ENCODE peak calls at places on chromosomes 13 and 19, in five cellular contexts. One of them, this sample, is unnamed.

GRCh38 chr19:1406818-1407661 is at the start of gene DAZAP1:
- DNase-seq in H9: peak; percentile 98
- DNase-seq in body of pancreas: peak; percentile 99
- DNase-seq in psoas muscle: peak; percentile 100
- DNase-seq in adrenal gland: peak; percentile 99
- DNase-seq in this sample: peak; percentile 99

GRCh38 chr13:59337070-59337469 is 826.7 kb downstream of the DIAPH3 start:
- DNase-seq in H9: no peak
- DNase-seq in body of pancreas: no peak
- DNase-seq in psoas muscle: no peak
- DNase-seq in adrenal gland: no peak
- DNase-seq in this sample: no peak

GRCh38 chr19:4523306-4524110 is 5.2 kb upstream of the PLIN4 start:
- DNase-seq in H9: peak; percentile 69
- DNase-seq in body of pancreas: peak; percentile 41
- DNase-seq in psoas muscle: peak; percentile 71
- DNase-seq in adrenal gland: no peak
- DNase-seq in this sample: peak; percentile 64

GRCh38 chr19:38920529-38921419 is 8.8 kb upstream of the CCER2 start:
- DNase-seq in H9: no peak
- DNase-seq in body of pancreas: no peak
- DNase-seq in psoas muscle: no peak
- DNase-seq in adrenal gland: no peak
- DNase-seq in this sample: no peak

GRCh38 chr19:17214531-17215124 is 529 bp upstream of the USE1 start:
- DNase-seq in H9: no peak
- DNase-seq in body of pancreas: no peak
- DNase-seq in psoas muscle: no peak
- DNase-seq in adrenal gland: no peak
- DNase-seq in this sample: no peak

GRCh38 chr13:26614721-26615120 is 57.2 kb downstream of the WASF3 start:
- DNase-seq in H9: no peak
- DNase-seq in body of pancreas: no peak
- DNase-seq in psoas muscle: no peak
- DNase-seq in adrenal gland: no peak
- DNase-seq in this sample: no peak

GRCh38 chr19:10431943-10432735 is 11.8 kb downstream of the PDE4A start:
- DNase-seq in H9: peak; percentile 69
- DNase-seq in body of pancreas: peak; percentile 64
- DNase-seq in psoas muscle: peak; percentile 78
- DNase-seq in adrenal gland: peak; percentile 71
- DNase-seq in this sample: peak; percentile 86

GRCh38 chr19:38736036-38736412 is 8.2 kb downstream of the CAPN12 start:
- DNase-seq in H9: peak; percentile 68
- DNase-seq in body of pancreas: peak; percentile 70
- DNase-seq in psoas muscle: no peak
- DNase-seq in adrenal gland: peak; percentile 73
- DNase-seq in this sample: peak; percentile 72

GRCh38 chr13:100636004-100636403 is 38.6 kb downstream of the TMTC4 start:
- DNase-seq in H9: no peak
- DNase-seq in body of pancreas: no peak
- DNase-seq in psoas muscle: no peak
- DNase-seq in adrenal gland: no peak
- DNase-seq in this sample: no peak

GRCh38 chr19:29042450-29042849 is 170.5 kb downstream of the UQCRFS1 start:
- DNase-seq in H9: no peak
- DNase-seq in body of pancreas: no peak
- DNase-seq in psoas muscle: no peak
- DNase-seq in adrenal gland: no peak
- DNase-seq in this sample: no peak

GRCh38 chr19:39196860-39197562 is at the start of gene NCCRP1:
- DNase-seq in H9: peak; percentile 71
- DNase-seq in body of pancreas: peak; percentile 47
- DNase-seq in psoas muscle: no peak
- DNase-seq in adrenal gland: no peak
- DNase-seq in this sample: no peak

GRCh38 chr19:40786060-40787037 is 8.3 kb downstream of the RAB4B start:
- DNase-seq in H9: no peak
- DNase-seq in body of pancreas: no peak
- DNase-seq in psoas muscle: no peak
- DNase-seq in adrenal gland: no peak
- DNase-seq in this sample: no peak

GRCh38 chr13:67366533-67366932 is 136.4 kb upstream of the PCDH9 start:
- DNase-seq in H9: no peak
- DNase-seq in body of pancreas: no peak
- DNase-seq in psoas muscle: no peak
- DNase-seq in adrenal gland: no peak
- DNase-seq in this sample: no peak

GRCh38 chr13:30323524-30323923 is 16.2 kb upstream of the KATNAL1 start:
- DNase-seq in H9: no peak
- DNase-seq in body of pancreas: no peak
- DNase-seq in psoas muscle: no peak
- DNase-seq in adrenal gland: no peak
- DNase-seq in this sample: no peak

GRCh38 chr13:48775285-48775684 is 121.6 kb downstream of the CYSLTR2 start:
- DNase-seq in H9: no peak
- DNase-seq in body of pancreas: no peak
- DNase-seq in psoas muscle: no peak
- DNase-seq in adrenal gland: no peak
- DNase-seq in this sample: no peak

GRCh38 chr19:57583521-57584416 is at the start of gene ZIK1:
- DNase-seq in H9: peak; percentile 97
- DNase-seq in body of pancreas: peak; percentile 78
- DNase-seq in psoas muscle: peak; percentile 86
- DNase-seq in adrenal gland: peak; percentile 89
- DNase-seq in this sample: peak; percentile 77

GRCh38 chr13:93881418-93881817 is 598.1 kb downstream of the DCT start:
- DNase-seq in H9: no peak
- DNase-seq in body of pancreas: no peak
- DNase-seq in psoas muscle: no peak
- DNase-seq in adrenal gland: no peak
- DNase-seq in this sample: no peak

GRCh38 chr19:12137541-12137940 is 2.6 kb downstream of the ZNF20 start:
- DNase-seq in H9: peak; percentile 33
- DNase-seq in body of pancreas: no peak
- DNase-seq in psoas muscle: no peak
- DNase-seq in adrenal gland: no peak
- DNase-seq in this sample: no peak

GRCh38 chr13:23870356-23871146 is 18.6 kb downstream of the MIPEP start:
- DNase-seq in H9: no peak
- DNase-seq in body of pancreas: no peak
- DNase-seq in psoas muscle: no peak
- DNase-seq in adrenal gland: no peak
- DNase-seq in this sample: no peak

GRCh38 chr19:4744451-4745170 is 21.0 kb upstream of the DPP9 start:
- DNase-seq in H9: no peak
- DNase-seq in body of pancreas: peak; percentile 34
- DNase-seq in psoas muscle: no peak
- DNase-seq in adrenal gland: peak; percentile 79
- DNase-seq in this sample: no peak

GRCh38 chr13:99694251-99694650 is 193.0 kb downstream of the TM9SF2 start:
- DNase-seq in H9: no peak
- DNase-seq in body of pancreas: no peak
- DNase-seq in psoas muscle: no peak
- DNase-seq in adrenal gland: no peak
- DNase-seq in this sample: no peak

GRCh38 chr19:36136975-36137686 is 2.7 kb upstream of the CAPNS1 start:
- DNase-seq in H9: no peak
- DNase-seq in body of pancreas: peak; percentile 93
- DNase-seq in psoas muscle: peak; percentile 53
- DNase-seq in adrenal gland: peak; percentile 84
- DNase-seq in this sample: no peak

GRCh38 chr13:40375522-40376171 is 290.8 kb downstream of the FOXO1 start:
- DNase-seq in H9: no peak
- DNase-seq in body of pancreas: no peak
- DNase-seq in psoas muscle: peak; percentile 38
- DNase-seq in adrenal gland: no peak
- DNase-seq in this sample: no peak

DNA sequence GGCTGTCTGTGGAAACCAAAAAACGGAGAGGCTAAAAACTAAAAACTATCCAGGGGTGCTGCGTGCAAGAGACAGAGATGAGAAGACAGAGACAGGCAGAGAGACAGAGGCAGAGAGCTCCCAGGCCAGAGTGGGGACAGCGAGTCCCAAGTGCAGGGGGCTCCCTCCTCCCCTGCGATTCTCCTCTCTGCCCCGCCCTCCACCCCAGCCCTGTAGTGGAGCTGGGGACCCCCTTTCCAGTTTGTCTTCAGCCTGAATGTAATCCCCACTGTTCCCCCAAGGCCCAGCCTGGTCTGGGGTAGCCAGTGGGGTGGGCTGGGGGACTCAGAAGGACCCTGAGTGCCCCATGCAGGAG is 2.0 kb downstream of the NFIC start:
- DNase-seq in H9: no peak
- DNase-seq in body of pancreas: peak; percentile 21
- DNase-seq in psoas muscle: no peak
- DNase-seq in adrenal gland: no peak
- DNase-seq in this sample: no peak
- H3K4me1 ChIP-seq in H9: no peaks in the 10 kb centered on the region
- H3K4me1 ChIP-seq in body of pancreas: peaks cover 78% of the 10 kb centered on the region
- H3K4me1 ChIP-seq in psoas muscle: peaks cover 41% of the 10 kb centered on the region
- H3K4me1 ChIP-seq in adrenal gland: peaks cover 60% of the 10 kb centered on the region
- H3K4me1 ChIP-seq in this sample: peaks cover 5% of the 10 kb centered on the region

GRCh38 chr13:37486171-37486661 is 112.4 kb downstream of the POSTN start:
- DNase-seq in H9: no peak
- DNase-seq in body of pancreas: no peak
- DNase-seq in psoas muscle: no peak
- DNase-seq in adrenal gland: no peak
- DNase-seq in this sample: no peak

GRCh38 chr13:37490176-37490575 is 108.4 kb downstream of the POSTN start:
- DNase-seq in H9: no peak
- DNase-seq in body of pancreas: no peak
- DNase-seq in psoas muscle: no peak
- DNase-seq in adrenal gland: no peak
- DNase-seq in this sample: no peak

GRCh38 chr13:37491661-37492060 is 106.9 kb downstream of the POSTN start:
- DNase-seq in H9: no peak
- DNase-seq in body of pancreas: no peak
- DNase-seq in psoas muscle: no peak
- DNase-seq in adrenal gland: no peak
- DNase-seq in this sample: no peak

GRCh38 chr13:37485766-37486165 is 112.8 kb downstream of the POSTN start:
- DNase-seq in H9: no peak
- DNase-seq in body of pancreas: no peak
- DNase-seq in psoas muscle: no peak
- DNase-seq in adrenal gland: no peak
- DNase-seq in this sample: no peak

GRCh38 chr13:37488682-37489081 is 109.9 kb downstream of the POSTN start:
- DNase-seq in H9: no peak
- DNase-seq in body of pancreas: no peak
- DNase-seq in psoas muscle: no peak
- DNase-seq in adrenal gland: no peak
- DNase-seq in this sample: no peak
- H3K4me1 ChIP-seq in H9: no peaks in the 10 kb centered on the region
- H3K4me1 ChIP-seq in body of pancreas: no peaks in the 10 kb centered on the region
- H3K4me1 ChIP-seq in psoas muscle: no peaks in the 10 kb centered on the region
- H3K4me1 ChIP-seq in adrenal gland: no peaks in the 10 kb centered on the region
- H3K4me1 ChIP-seq in this sample: no peaks in the 10 kb centered on the region

GRCh38 chr19:45578861-45579260 is 5.7 kb downstream of the OPA3 start:
- DNase-seq in H9: no peak
- DNase-seq in body of pancreas: no peak
- DNase-seq in psoas muscle: no peak
- DNase-seq in adrenal gland: no peak
- DNase-seq in this sample: no peak
- H3K4me1 ChIP-seq in H9: peaks cover 6% of the 10 kb centered on the region
- H3K4me1 ChIP-seq in body of pancreas: peaks cover 51% of the 10 kb centered on the region
- H3K4me1 ChIP-seq in psoas muscle: peaks cover 47% of the 10 kb centered on the region
- H3K4me1 ChIP-seq in adrenal gland: peaks cover 20% of the 10 kb centered on the region
- H3K4me1 ChIP-seq in this sample: peaks cover 35% of the 10 kb centered on the region

DNA sequence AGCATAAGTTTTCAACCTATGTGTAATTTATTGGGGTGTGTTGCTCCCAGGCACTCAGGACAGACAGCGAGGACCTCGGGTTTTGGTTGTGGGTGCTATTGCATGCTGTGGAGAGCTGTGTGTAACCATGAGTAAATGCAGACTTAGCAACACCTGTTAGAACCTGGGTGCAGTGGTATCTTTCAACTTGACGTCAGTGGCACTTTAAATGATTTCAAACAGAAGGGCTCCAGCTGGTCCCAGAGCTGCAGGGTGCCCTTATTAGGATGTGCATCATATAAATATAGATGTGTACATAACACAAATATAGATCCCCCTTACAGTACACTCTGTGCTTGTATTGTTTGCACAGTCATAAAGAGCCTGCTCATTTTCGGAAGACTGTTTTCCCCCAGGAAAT is 228.3 kb upstream of the IRS2 start:
- DNase-seq in H9: no peak
- DNase-seq in body of pancreas: peak; percentile 47
- DNase-seq in psoas muscle: no peak
- DNase-seq in adrenal gland: no peak
- DNase-seq in this sample: no peak
- H3K4me1 ChIP-seq in H9: no peaks in the 10 kb centered on the region
- H3K4me1 ChIP-seq in body of pancreas: peaks cover 16% of the 10 kb centered on the region
- H3K4me1 ChIP-seq in psoas muscle: no peaks in the 10 kb centered on the region
- H3K4me1 ChIP-seq in adrenal gland: no peaks in the 10 kb centered on the region
- H3K4me1 ChIP-seq in this sample: no peaks in the 10 kb centered on the region

GRCh38 chr19:19485161-19485997 is 30.0 kb downstream of the TSSK6 start:
- DNase-seq in H9: no peak
- DNase-seq in body of pancreas: no peak
- DNase-seq in psoas muscle: no peak
- DNase-seq in adrenal gland: no peak
- DNase-seq in this sample: no peak
- H3K4me1 ChIP-seq in H9: peaks cover 9% of the 10 kb centered on the region
- H3K4me1 ChIP-seq in body of pancreas: peaks cover 51% of the 10 kb centered on the region
- H3K4me1 ChIP-seq in psoas muscle: peaks cover 44% of the 10 kb centered on the region
- H3K4me1 ChIP-seq in adrenal gland: peaks cover 31% of the 10 kb centered on the region
- H3K4me1 ChIP-seq in this sample: peaks cover 41% of the 10 kb centered on the region

GRCh38 chr19:3094638-3095374 is 644 bp downstream of the GNA11 start:
- DNase-seq in H9: no peak
- DNase-seq in body of pancreas: peak; percentile 39
- DNase-seq in psoas muscle: no peak
- DNase-seq in adrenal gland: peak; percentile 38
- DNase-seq in this sample: peak; percentile 63
- H3K4me1 ChIP-seq in H9: no peaks in the 10 kb centered on the region
- H3K4me1 ChIP-seq in body of pancreas: peaks cover 53% of the 10 kb centered on the region
- H3K4me1 ChIP-seq in psoas muscle: peaks cover 42% of the 10 kb centered on the region
- H3K4me1 ChIP-seq in adrenal gland: peaks cover 46% of the 10 kb centered on the region
- H3K4me1 ChIP-seq in this sample: peaks cover 43% of the 10 kb centered on the region

This sample was measured in mucosa of descending colon.